ENCODE peak calls at places on chromosomes 3 and 15, in nine cellular contexts. C is globus pallidus, V is GM12865, M is lung microvascular endothelial cell, D is heart left ventricle, B is kidney epithelial cell, L is NCI-H510A treated with DMSO at 0.1 percent for 48 hours, U is NCI-H524, A is G401. E is an unnamed sample.

GRCh38 chr3:34305266-34305665 is 506.8 kb downstream of the PDCD6IP start:
- DNase-seq in D (no peak), U (no peak), L (no peak), B (peak), A (no peak), M (no peak), V (no peak), C (no peak), E (no peak)

GRCh38 chr15:90471769-90472168 is 58.0 kb upstream of the CRTC3 start:
- DNase-seq in V (no peak), D (no peak), C (peak), A (peak), U (peak), L (no peak), M (no peak), B (no peak), E (no peak)

GRCh38 chr3:94082412-94082937 is 19.6 kb downstream of the NSUN3 start:
- DNase-seq in C (no peak), D (no peak), M (no peak), B (peak), V (no peak), U (peak), L (no peak), A (no peak), E (no peak)

GRCh38 chr15:62400778-62401177 is 235.7 kb upstream of the C2CD4B start:
- DNase-seq in B (no peak), D (no peak), V (no peak), C (no peak), L (no peak), M (no peak), U (no peak), A (no peak), E (no peak)

GRCh38 chr3:120566243-120566980 is 29.7 kb upstream of the NDUFB4 start:
- DNase-seq in B (no peak), A (peak), D (no peak), V (no peak), M (no peak), C (peak), U (no peak), L (no peak), E (no peak)

GRCh38 chr15:34437687-34438086 is at the start of gene GOLGA8A:
- DNase-seq in U (peak), C (peak), V (peak), B (peak), A (peak), D (peak), L (peak), M (peak), E (peak)

GRCh38 chr3:61008168-61008737 is 243.0 kb downstream of the FHIT start:
- DNase-seq in U (no peak), D (no peak), A (no peak), L (no peak), B (no peak), C (peak), V (no peak), M (no peak), E (no peak)

GRCh38 chr3:125334675-125335560 is 40.2 kb downstream of the ZNF148 start:
- DNase-seq in U (no peak), C (no peak), L (no peak), B (no peak), A (no peak), V (no peak), M (peak), D (no peak), E (no peak)

GRCh38 chr15:64697911-64698369 is 77.4 kb downstream of the RBPMS2 start:
- DNase-seq in A (no peak), M (peak), B (no peak), U (no peak), L (no peak), V (peak), D (no peak), C (no peak), E (no peak)

GRCh38 chr15:42344763-42345162 is 14.5 kb upstream of the CAPN3 start:
- DNase-seq in B (no peak), D (no peak), A (no peak), U (no peak), M (peak), L (no peak), C (no peak), V (no peak), E (no peak)